ENCODE peak calls at places on chromosomes 13 and 19, in seven cellular contexts. T is transverse colon, X is suprapubic skin, S is esophagus muscularis mucosa, E is HCT116, M is K562, I is H1. P is an unnamed sample.

GRCh38 chr19:29372921-29373797 is 152.6 kb upstream of the VSTM2B start:
- DNase-seq in T (no peak), X (no peak), S (peak; percentile 91), E (no peak), M (no peak), I (no peak), P (no peak)

GRCh38 chr13:106507560-106508274 is 27.7 kb downstream of the EFNB2 start:
- DNase-seq in T (no peak), X (no peak), S (no peak), E (no peak), M (no peak), I (no peak), P (no peak)

GRCh38 chr19:7562646-7563393 is 27.3 kb downstream of the PNPLA6 start:
- DNase-seq in T (no peak), X (no peak), S (no peak), E (no peak), M (peak; percentile 76), I (no peak), P (no peak)

GRCh38 chr19:42010245-42011126 is 16.5 kb upstream of the ATP1A3 start:
- DNase-seq in T (no peak), X (no peak), S (no peak), E (peak; percentile 23), M (no peak), I (no peak), P (no peak)

GRCh38 chr19:23415561-23416191 is 20.4 kb upstream of the ZNF91 start:
- DNase-seq in T (peak; percentile 86), X (no peak), S (no peak), E (no peak), M (no peak), I (peak; percentile 79), P (no peak)

GRCh38 chr13:75326173-75327131 is 155.5 kb downstream of the TBC1D4 start:
- DNase-seq in T (no peak), X (no peak), S (no peak), E (no peak), M (peak; percentile 33), I (no peak), P (no peak)

GRCh38 chr13:113562866-113563265 is 21.7 kb upstream of the TFDP1 start:
- DNase-seq in T (no peak), X (peak; percentile 13), S (peak; percentile 26), E (no peak), M (no peak), I (no peak), P (peak; percentile 10)

GRCh38 chr19:39038098-39038497 is 5.7 kb upstream of the FBXO27 start:
- DNase-seq in T (peak; percentile 9), X (no peak), S (no peak), E (peak; percentile 37), M (peak; percentile 77), I (no peak), P (no peak)

GRCh38 chr19:33159893-33160292 is 28.0 kb downstream of the WDR88 start:
- DNase-seq in T (no peak), X (no peak), S (no peak), E (no peak), M (no peak), I (no peak), P (no peak)

GRCh38 chr19:34282611-34283519 is 28.5 kb downstream of the GARRE1 start:
- DNase-seq in T (no peak), X (no peak), S (no peak), E (no peak), M (no peak), I (no peak), P (no peak)

GRCh38 chr13:113371061-113371460 is 7.1 kb upstream of the GRTP1 start:
- DNase-seq in T (no peak), X (peak; percentile 61), S (no peak), E (no peak), M (no peak), I (no peak), P (no peak)

GRCh38 chr19:799076-799881 is 2.0 kb downstream of the PTBP1 start:
- DNase-seq in T (peak; percentile 37), X (no peak), S (no peak), E (no peak), M (peak; percentile 28), I (no peak), P (no peak)

GRCh38 chr19:45444318-45445041 is 20.8 kb upstream of the ERCC1 start:
- DNase-seq in T (peak; percentile 96), X (peak; percentile 97), S (peak; percentile 97), E (no peak), M (peak; percentile 88), I (no peak), P (peak; percentile 96)

GRCh38 chr19:51450730-51451307 is 7.4 kb downstream of the SIGLEC8 start:
- DNase-seq in T (no peak), X (no peak), S (no peak), E (no peak), M (no peak), I (no peak), P (no peak)

GRCh38 chr19:21022996-21023395 is 2.5 kb downstream of the ZNF430 start:
- DNase-seq in T (no peak), X (no peak), S (no peak), E (peak; percentile 68), M (no peak), I (no peak), P (no peak)

GRCh38 chr13:66888698-66889097 is 341.4 kb downstream of the PCDH9 start:
- DNase-seq in T (no peak), X (no peak), S (no peak), E (no peak), M (no peak), I (no peak), P (no peak)

GRCh38 chr19:5624154-5624663 is 1.3 kb downstream of the SAFB start:
- DNase-seq in T (peak; percentile 44), X (no peak), S (no peak), E (no peak), M (no peak), I (no peak), P (peak; percentile 27)

GRCh38 chr13:23321534-23322241 is 111.8 kb downstream of the SACS start:
- DNase-seq in T (peak; percentile 17), X (no peak), S (no peak), E (peak; percentile 26), M (no peak), I (no peak), P (no peak)

GRCh38 chr13:98310485-98311199 is 133.6 kb upstream of the RNF113B start:
- DNase-seq in T (no peak), X (no peak), S (no peak), E (no peak), M (no peak), I (no peak), P (no peak)

GRCh38 chr19:10111405-10111811 is at the start of gene P2RY11:
- DNase-seq in T (peak; percentile 49), X (no peak), S (no peak), E (no peak), M (peak; percentile 11), I (no peak), P (no peak)

GRCh38 chr19:10113964-10114650 is 2.6 kb downstream of the P2RY11 start:
- DNase-seq in T (no peak), X (no peak), S (no peak), E (no peak), M (peak; percentile 23), I (no peak), P (no peak)

GRCh38 chr19:10112037-10112751 is 701 bp downstream of the P2RY11 start:
- DNase-seq in T (peak; percentile 14), X (no peak), S (no peak), E (no peak), M (peak; percentile 13), I (no peak), P (no peak)

GRCh38 chr19:10113592-10113963 is 2.1 kb downstream of the P2RY11 start:
- DNase-seq in T (no peak), X (no peak), S (no peak), E (no peak), M (peak; percentile 30), I (no peak), P (no peak)

GRCh38 chr19:10112895-10113591 is 1.6 kb downstream of the P2RY11 start:
- DNase-seq in T (peak; percentile 68), X (no peak), S (no peak), E (no peak), M (peak; percentile 56), I (no peak), P (no peak)
- TF ChIP-seq POLR2A in T (no peak), X (no peak), S (no peak), E (no peak), M (peak; percentile 73), I (peak; percentile 31), P (no peak)

GRCh38 chr19:53195265-53195879 is 2.2 kb upstream of the ZNF665 start:
- DNase-seq in T (peak; percentile 84), X (no peak), S (peak; percentile 95), E (peak; percentile 42), M (peak; percentile 56), I (no peak), P (peak; percentile 78)
- TF ChIP-seq POLR2AphosphoS5 in T (no peak), X (no peak), S (no peak), E (no peak), M (no peak), I (no peak), P (no peak)

DNA sequence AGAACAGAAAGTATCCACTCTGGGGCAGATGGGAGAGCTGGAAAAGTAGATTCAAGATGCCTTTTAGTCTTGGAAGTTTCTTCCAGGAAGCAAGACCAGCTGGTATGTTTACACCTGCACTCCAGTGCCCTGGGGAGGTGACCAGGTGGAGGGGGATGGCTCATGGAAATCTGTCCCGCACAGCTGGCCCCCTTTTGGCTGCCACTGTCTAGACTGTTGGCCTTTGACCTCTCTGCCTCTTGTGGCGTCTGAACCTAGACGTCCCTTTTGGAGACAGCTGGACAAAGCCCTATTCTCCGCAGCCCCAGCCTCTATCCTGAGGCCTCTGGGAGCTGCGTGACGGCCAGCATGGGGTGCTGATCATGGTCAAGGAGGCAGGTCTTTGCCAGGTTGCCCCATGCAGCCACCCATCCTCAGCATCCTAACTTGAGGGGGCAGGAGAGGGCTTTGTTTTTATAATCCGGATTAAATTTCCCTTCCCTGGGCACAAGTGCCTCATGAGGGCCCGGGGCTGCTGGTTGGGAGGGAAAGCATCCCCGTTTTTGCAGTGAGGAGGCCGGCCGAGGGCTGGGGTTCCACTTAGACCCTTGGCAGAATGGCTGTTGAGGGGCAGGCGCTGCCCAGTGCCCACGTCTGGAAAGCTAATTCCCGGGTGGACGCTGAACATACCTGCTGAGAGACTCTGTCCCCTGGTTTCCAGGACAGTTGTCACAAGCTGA is 17.3 kb upstream of the GDF15 start:
- DNase-seq in T (no peak), X (no peak), S (no peak), E (no peak), M (no peak), I (no peak), P (no peak)
- TF ChIP-seq POLR2A in T (no peak), X (no peak), S (no peak), E (no peak), M (no peak), I (no peak), P (no peak)

DNA sequence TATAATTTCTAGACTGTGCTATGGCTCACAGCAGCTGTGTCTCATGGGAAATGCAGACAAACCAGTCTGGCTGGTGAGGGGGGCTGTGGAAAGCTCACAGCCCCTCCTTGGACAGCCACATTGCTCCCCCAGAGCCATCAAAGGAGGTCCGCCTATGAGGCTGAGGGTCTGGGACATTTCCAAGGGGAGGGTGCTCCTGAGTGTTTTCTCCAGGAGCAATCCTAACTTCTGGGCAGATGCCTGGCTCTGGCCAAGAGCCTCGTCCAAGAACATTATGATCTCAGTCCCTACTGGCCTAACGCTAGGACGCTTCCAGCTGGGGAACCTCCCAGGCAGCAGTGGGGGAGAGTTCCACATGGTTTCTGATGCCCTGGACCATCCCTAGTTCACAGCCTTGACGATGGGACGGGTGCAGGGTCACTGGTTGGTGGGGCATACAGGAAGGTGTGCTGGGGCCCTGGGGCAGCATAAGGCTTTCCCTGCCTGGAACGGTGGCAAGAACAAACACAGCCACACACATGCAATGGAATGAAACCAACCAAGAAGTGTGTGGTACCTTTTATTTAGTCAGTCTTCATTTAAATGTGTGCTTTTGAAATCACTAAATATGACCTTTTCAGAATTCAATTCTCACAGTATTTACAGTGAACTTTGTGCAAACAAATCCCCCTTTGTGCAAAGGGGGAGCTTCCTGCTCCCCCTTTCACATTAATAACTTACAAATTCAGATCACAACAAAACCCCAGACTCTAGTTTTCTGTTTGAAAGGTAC is 60.6 kb downstream of the CDADC1 start:
- DNase-seq in T (peak; percentile 69), X (peak; percentile 90), S (no peak), E (no peak), M (no peak), I (no peak), P (peak; percentile 68)
- TF ChIP-seq POLR2AphosphoS5 in T (peak; percentile 88), X (peak; percentile 90), S (peak; percentile 94), E (no peak), M (no peak), I (no peak), P (peak; percentile 71)